ENCODE peak calls at places on chromosomes 3 and 15, in four cellular contexts. One of them, this sample, is unnamed. For H3K9me3, the result is how much of the 10 kb centered on the place peaks cover.

GRCh38 chr3:123383101-123384053 is 65.5 kb downstream of the ADCY5 start:
- DNase-seq in esophagus squamous epithelium: no peak
- DNase-seq in neural progenitor cell: peak
- DNase-seq in A549: no peak
- DNase-seq in this sample: no peak

GRCh38 chr3:138881233-138881632 is 46.5 kb upstream of the PIK3CB start:
- DNase-seq in neural progenitor cell: no peak
- DNase-seq in A549: no peak
- DNase-seq in esophagus squamous epithelium: no peak
- DNase-seq in this sample: no peak

GRCh38 chr15:74531144-74531811 is 9.7 kb upstream of the ARID3B start:
- DNase-seq in neural progenitor cell: peak
- DNase-seq in esophagus squamous epithelium: no peak
- DNase-seq in A549: no peak
- DNase-seq in this sample: no peak

GRCh38 chr15:72515591-72516389 is 41.7 kb downstream of the ARIH1 start:
- DNase-seq in esophagus squamous epithelium: no peak
- DNase-seq in neural progenitor cell: no peak
- DNase-seq in A549: no peak
- DNase-seq in this sample: no peak

GRCh38 chr3:121794264-121794983 is 40.4 kb downstream of the IQCB1 start:
- DNase-seq in esophagus squamous epithelium: no peak
- DNase-seq in neural progenitor cell: no peak
- DNase-seq in A549: no peak
- DNase-seq in this sample: no peak

GRCh38 chr3:58238830-58239229 is 1.2 kb downstream of the ABHD6 start:
- DNase-seq in esophagus squamous epithelium: no peak
- DNase-seq in neural progenitor cell: no peak
- DNase-seq in A549: no peak
- DNase-seq in this sample: no peak

GRCh38 chr3:51268132-51268531 is 117.0 kb upstream of the MANF start:
- DNase-seq in neural progenitor cell: no peak
- DNase-seq in A549: no peak
- DNase-seq in esophagus squamous epithelium: no peak
- DNase-seq in this sample: no peak

GRCh38 chr15:60370804-60371700 is 26.7 kb downstream of the ANXA2 start:
- DNase-seq in neural progenitor cell: no peak
- DNase-seq in A549: peak
- DNase-seq in esophagus squamous epithelium: no peak
- DNase-seq in this sample: no peak

GRCh38 chr3:169002689-169003088 is 660.8 kb downstream of the MECOM start:
- DNase-seq in neural progenitor cell: peak
- DNase-seq in esophagus squamous epithelium: no peak
- DNase-seq in A549: no peak
- DNase-seq in this sample: no peak

DNA sequence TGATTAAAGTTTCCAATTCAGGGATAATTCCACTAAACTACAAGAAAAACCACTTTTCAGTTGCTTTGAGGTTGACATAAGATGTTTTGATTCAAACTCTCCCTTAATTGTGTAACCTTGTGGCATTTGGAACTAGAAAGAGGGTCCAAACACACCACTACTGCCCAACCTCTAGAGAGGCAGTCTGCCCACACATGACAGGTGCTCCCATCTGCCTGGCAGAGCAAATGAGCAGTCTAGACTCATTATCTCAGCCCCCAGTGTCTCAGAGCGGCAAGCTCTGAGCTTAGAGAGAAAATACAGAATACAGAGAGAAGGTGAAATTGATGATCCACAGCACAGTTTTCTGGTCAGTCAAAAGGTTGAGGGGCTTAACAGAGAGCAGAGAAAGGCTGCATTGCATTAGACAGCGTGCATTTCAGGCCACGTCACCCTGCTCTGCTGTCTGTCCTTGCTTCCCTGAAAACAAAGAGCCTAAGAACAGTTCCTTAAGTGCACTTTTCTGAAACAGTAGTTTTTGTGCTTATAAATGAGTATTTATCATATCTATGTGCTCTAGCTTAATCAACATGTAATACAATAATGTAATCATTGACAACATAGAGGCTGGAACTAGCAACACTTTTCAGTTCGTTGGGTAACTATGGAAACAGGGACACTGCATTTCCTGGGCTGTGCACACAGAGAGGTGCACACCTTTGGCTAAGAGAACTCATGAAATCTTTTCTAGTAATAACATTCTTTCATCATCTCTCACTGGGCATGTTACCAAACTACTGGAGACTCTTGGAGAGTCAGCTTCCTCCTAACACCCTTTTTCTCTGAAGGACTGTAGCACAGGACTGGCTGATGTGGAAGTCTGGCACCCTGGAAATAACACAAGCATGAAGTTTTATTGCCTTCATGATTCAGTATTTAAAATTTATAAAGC is 135.3 kb downstream of the KCNMB2 start:
- DNase-seq in neural progenitor cell: no peak
- DNase-seq in esophagus squamous epithelium: no peak
- DNase-seq in A549: no peak
- DNase-seq in this sample: no peak
- H3K27ac ChIP-seq in neural progenitor cell: no peak
- H3K27ac ChIP-seq in esophagus squamous epithelium: no peak
- H3K27ac ChIP-seq in A549: no peak
- H3K27ac ChIP-seq in this sample: no peak

GRCh38 chr15:25072857-25073476 is 118.2 kb downstream of the SNRPN start:
- DNase-seq in neural progenitor cell: no peak
- DNase-seq in esophagus squamous epithelium: no peak
- DNase-seq in A549: no peak
- DNase-seq in this sample: no peak

GRCh38 chr15:25066708-25067107 is 111.9 kb downstream of the SNRPN start:
- DNase-seq in A549: no peak
- DNase-seq in esophagus squamous epithelium: no peak
- DNase-seq in neural progenitor cell: no peak
- DNase-seq in this sample: no peak

GRCh38 chr15:25068696-25069095 is 113.9 kb downstream of the SNRPN start:
- DNase-seq in A549: no peak
- DNase-seq in neural progenitor cell: no peak
- DNase-seq in esophagus squamous epithelium: no peak
- DNase-seq in this sample: no peak

GRCh38 chr15:25067725-25068309 is 113.0 kb downstream of the SNRPN start:
- DNase-seq in neural progenitor cell: no peak
- DNase-seq in A549: no peak
- DNase-seq in esophagus squamous epithelium: no peak
- DNase-seq in this sample: no peak

GRCh38 chr15:25070357-25070963 is 115.7 kb downstream of the SNRPN start:
- DNase-seq in neural progenitor cell: no peak
- DNase-seq in esophagus squamous epithelium: no peak
- DNase-seq in A549: no peak
- DNase-seq in this sample: no peak
- H3K9me3 ChIP-seq in neural progenitor cell: half or more
- H3K9me3 ChIP-seq in esophagus squamous epithelium: under half
- H3K9me3 ChIP-seq in A549: half or more
- H3K9me3 ChIP-seq in this sample: half or more

GRCh38 chr3:71078723-71079525 is 504.6 kb downstream of the FOXP1 start:
- DNase-seq in A549: no peak
- DNase-seq in neural progenitor cell: no peak
- DNase-seq in esophagus squamous epithelium: no peak
- DNase-seq in this sample: no peak

GRCh38 chr3:71075481-71075880 is 508.0 kb downstream of the FOXP1 start:
- DNase-seq in A549: no peak
- DNase-seq in esophagus squamous epithelium: no peak
- DNase-seq in neural progenitor cell: no peak
- DNase-seq in this sample: no peak

GRCh38 chr3:71078199-71078598 is 505.3 kb downstream of the FOXP1 start:
- DNase-seq in A549: no peak
- DNase-seq in esophagus squamous epithelium: no peak
- DNase-seq in neural progenitor cell: no peak
- DNase-seq in this sample: no peak

GRCh38 chr3:71076361-71076997 is 507.0 kb downstream of the FOXP1 start:
- DNase-seq in esophagus squamous epithelium: no peak
- DNase-seq in A549: no peak
- DNase-seq in neural progenitor cell: no peak
- DNase-seq in this sample: no peak

GRCh38 chr3:71077070-71077469 is 506.5 kb downstream of the FOXP1 start:
- DNase-seq in esophagus squamous epithelium: no peak
- DNase-seq in neural progenitor cell: no peak
- DNase-seq in A549: no peak
- DNase-seq in this sample: no peak
- H3K27ac ChIP-seq in esophagus squamous epithelium: peak
- H3K27ac ChIP-seq in neural progenitor cell: no peak
- H3K27ac ChIP-seq in A549: no peak
- H3K27ac ChIP-seq in this sample: no peak

GRCh38 chr15:23602124-23602523 is 36.6 kb downstream of the MKRN3 start:
- DNase-seq in neural progenitor cell: no peak
- DNase-seq in A549: no peak
- DNase-seq in esophagus squamous epithelium: no peak
- DNase-seq in this sample: no peak
- H3K9me3 ChIP-seq in neural progenitor cell: under half
- H3K9me3 ChIP-seq in A549: under half
- H3K9me3 ChIP-seq in esophagus squamous epithelium: under half
- H3K9me3 ChIP-seq in this sample: under half

GRCh38 chr3:44954962-44955361 is 21.0 kb downstream of the ZDHHC3 start:
- DNase-seq in esophagus squamous epithelium: no peak
- DNase-seq in A549: no peak
- DNase-seq in neural progenitor cell: no peak
- DNase-seq in this sample: no peak

GRCh38 chr3:44955917-44956316 is 20.1 kb downstream of the ZDHHC3 start:
- DNase-seq in neural progenitor cell: no peak
- DNase-seq in A549: no peak
- DNase-seq in esophagus squamous epithelium: no peak
- DNase-seq in this sample: no peak

GRCh38 chr3:44950273-44950672 is 25.7 kb downstream of the ZDHHC3 start:
- DNase-seq in neural progenitor cell: peak
- DNase-seq in esophagus squamous epithelium: no peak
- DNase-seq in A549: no peak
- DNase-seq in this sample: no peak

GRCh38 chr3:44954289-44954688 is 21.7 kb downstream of the ZDHHC3 start:
- DNase-seq in neural progenitor cell: no peak
- DNase-seq in esophagus squamous epithelium: no peak
- DNase-seq in A549: no peak
- DNase-seq in this sample: no peak

DNA sequence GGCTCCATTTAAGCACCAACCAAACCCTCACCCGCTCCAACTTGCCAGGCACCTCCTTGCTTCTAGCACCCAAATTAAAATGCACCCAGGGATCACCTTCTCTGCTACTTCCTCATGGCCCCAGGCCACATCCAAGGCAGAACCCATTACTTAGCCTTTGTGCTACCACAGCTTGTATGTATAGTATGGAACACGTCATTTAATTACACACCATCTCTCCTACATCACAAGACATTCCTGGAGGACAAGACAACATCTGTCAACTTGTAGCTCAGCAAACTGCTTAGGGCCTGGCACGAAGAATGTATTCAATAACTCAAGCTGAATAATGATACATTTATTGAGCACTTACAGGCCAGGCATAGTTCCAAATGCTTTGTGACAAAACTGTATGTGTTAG is 23.3 kb downstream of the ZDHHC3 start:
- DNase-seq in A549: no peak
- DNase-seq in neural progenitor cell: no peak
- DNase-seq in esophagus squamous epithelium: no peak
- DNase-seq in this sample: no peak
- H3K27ac ChIP-seq in A549: no peak
- H3K27ac ChIP-seq in neural progenitor cell: no peak
- H3K27ac ChIP-seq in esophagus squamous epithelium: no peak
- H3K27ac ChIP-seq in this sample: no peak

GRCh38 chr3:108383306-108383705 is 87.0 kb downstream of the HHLA2 start:
- DNase-seq in esophagus squamous epithelium: no peak
- DNase-seq in neural progenitor cell: no peak
- DNase-seq in A549: no peak
- DNase-seq in this sample: no peak

GRCh38 chr3:108378153-108378951 is 82.0 kb downstream of the HHLA2 start:
- DNase-seq in neural progenitor cell: no peak
- DNase-seq in A549: no peak
- DNase-seq in esophagus squamous epithelium: no peak
- DNase-seq in this sample: no peak

GRCh38 chr3:108377384-108377783 is 81.0 kb downstream of the HHLA2 start:
- DNase-seq in A549: no peak
- DNase-seq in neural progenitor cell: no peak
- DNase-seq in esophagus squamous epithelium: no peak
- DNase-seq in this sample: no peak

GRCh38 chr3:108381531-108381930 is 85.2 kb downstream of the HHLA2 start:
- DNase-seq in esophagus squamous epithelium: no peak
- DNase-seq in A549: no peak
- DNase-seq in neural progenitor cell: no peak
- DNase-seq in this sample: no peak

DNA sequence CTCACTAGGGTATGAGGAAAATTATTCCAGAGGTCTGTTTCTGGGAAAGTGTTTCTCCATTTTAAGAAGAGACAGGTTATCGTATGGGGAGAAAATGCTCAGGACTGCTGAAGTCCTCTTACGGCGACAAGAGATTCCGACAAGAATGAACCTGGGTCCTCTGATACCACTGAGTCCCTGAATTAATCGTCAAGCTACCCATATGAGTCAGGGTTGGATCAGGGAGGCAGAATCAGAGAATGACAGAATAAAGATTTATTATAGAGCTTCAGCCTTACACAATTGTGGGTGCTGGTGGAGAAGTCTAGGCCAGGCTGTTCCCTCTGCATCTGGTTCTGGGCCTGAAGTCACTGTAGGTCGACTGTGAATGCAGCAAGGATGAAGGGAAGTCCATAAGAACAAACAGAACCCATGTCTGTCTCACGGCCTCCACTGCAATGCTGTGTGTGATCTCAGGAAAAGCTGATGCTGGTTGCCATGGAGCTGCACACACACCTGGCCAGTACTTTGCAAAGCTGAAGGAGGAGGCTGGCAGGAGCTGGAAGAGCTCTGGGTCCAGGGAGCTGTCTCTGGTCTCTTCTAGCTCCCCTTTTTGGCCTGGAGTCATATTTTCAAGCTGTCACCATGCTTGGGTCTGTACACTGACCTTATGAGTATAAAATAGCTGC is 83.9 kb downstream of the HHLA2 start:
- DNase-seq in neural progenitor cell: no peak
- DNase-seq in esophagus squamous epithelium: no peak
- DNase-seq in A549: no peak
- DNase-seq in this sample: no peak
- H3K9me3 ChIP-seq in neural progenitor cell: under half
- H3K9me3 ChIP-seq in esophagus squamous epithelium: under half
- H3K9me3 ChIP-seq in A549: under half
- H3K9me3 ChIP-seq in this sample: under half

GRCh38 chr15:31341501-31342195 is 15.0 kb downstream of the KLF13 start:
- DNase-seq in neural progenitor cell: no peak
- DNase-seq in esophagus squamous epithelium: no peak
- DNase-seq in A549: no peak
- DNase-seq in this sample: no peak
- H3K27ac ChIP-seq in neural progenitor cell: no peak
- H3K27ac ChIP-seq in esophagus squamous epithelium: peak
- H3K27ac ChIP-seq in A549: no peak
- H3K27ac ChIP-seq in this sample: peak

This sample was measured in effector memory CD4-positive, alpha-beta T cell.